ENCODE peak calls at places on chromosomes 12 and 14, in seven cellular contexts. One of them, this sample, is unnamed.

GRCh38 chr14:83164016-83164415 is 1630.4 kb upstream of the SEL1L start:
- DNase-seq in HuH-7.5: no peak
- DNase-seq in stimulated activated CD4-positive, alpha-beta T cell treated with anti-CD3 and anti-CD28 coated beads, TNF-alpha, amount 100 ng/mL, for 24 hours: no peak
- DNase-seq in esophagus muscularis mucosa: no peak
- DNase-seq in T follicular helper cell: no peak
- DNase-seq in lower leg skin: no peak
- DNase-seq in kidney epithelial cell: peak
- DNase-seq in this sample: no peak

GRCh38 chr12:54050479-54050805 is 3.2 kb upstream of the HOXC4 start:
- DNase-seq in lower leg skin: no peak
- DNase-seq in stimulated activated CD4-positive, alpha-beta T cell treated with anti-CD3 and anti-CD28 coated beads, TNF-alpha, amount 100 ng/mL, for 24 hours: no peak
- DNase-seq in T follicular helper cell: no peak
- DNase-seq in kidney epithelial cell: no peak
- DNase-seq in HuH-7.5: no peak
- DNase-seq in esophagus muscularis mucosa: no peak
- DNase-seq in this sample: no peak

GRCh38 chr14:61533513-61534255 is 161.6 kb upstream of the HIF1A start:
- DNase-seq in kidney epithelial cell: no peak
- DNase-seq in lower leg skin: peak
- DNase-seq in HuH-7.5: no peak
- DNase-seq in T follicular helper cell: no peak
- DNase-seq in esophagus muscularis mucosa: no peak
- DNase-seq in stimulated activated CD4-positive, alpha-beta T cell treated with anti-CD3 and anti-CD28 coated beads, TNF-alpha, amount 100 ng/mL, for 24 hours: no peak
- DNase-seq in this sample: no peak

GRCh38 chr12:102300824-102301461 is 103.3 kb upstream of the PMCH start:
- DNase-seq in T follicular helper cell: no peak
- DNase-seq in kidney epithelial cell: no peak
- DNase-seq in lower leg skin: no peak
- DNase-seq in stimulated activated CD4-positive, alpha-beta T cell treated with anti-CD3 and anti-CD28 coated beads, TNF-alpha, amount 100 ng/mL, for 24 hours: no peak
- DNase-seq in esophagus muscularis mucosa: no peak
- DNase-seq in HuH-7.5: peak
- DNase-seq in this sample: no peak

GRCh38 chr14:70018713-70019201 is 139.5 kb downstream of the SMOC1 start:
- DNase-seq in T follicular helper cell: no peak
- DNase-seq in lower leg skin: peak
- DNase-seq in kidney epithelial cell: no peak
- DNase-seq in stimulated activated CD4-positive, alpha-beta T cell treated with anti-CD3 and anti-CD28 coated beads, TNF-alpha, amount 100 ng/mL, for 24 hours: no peak
- DNase-seq in HuH-7.5: no peak
- DNase-seq in esophagus muscularis mucosa: no peak
- DNase-seq in this sample: no peak

GRCh38 chr12:20125259-20125919 is 242.9 kb upstream of the PDE3A start:
- DNase-seq in esophagus muscularis mucosa: no peak
- DNase-seq in lower leg skin: no peak
- DNase-seq in T follicular helper cell: no peak
- DNase-seq in stimulated activated CD4-positive, alpha-beta T cell treated with anti-CD3 and anti-CD28 coated beads, TNF-alpha, amount 100 ng/mL, for 24 hours: no peak
- DNase-seq in kidney epithelial cell: no peak
- DNase-seq in HuH-7.5: no peak
- DNase-seq in this sample: no peak

GRCh38 chr12:79973774-79974173 is 38.9 kb upstream of the PPP1R12A start:
- DNase-seq in stimulated activated CD4-positive, alpha-beta T cell treated with anti-CD3 and anti-CD28 coated beads, TNF-alpha, amount 100 ng/mL, for 24 hours: no peak
- DNase-seq in kidney epithelial cell: no peak
- DNase-seq in T follicular helper cell: no peak
- DNase-seq in esophagus muscularis mucosa: no peak
- DNase-seq in HuH-7.5: no peak
- DNase-seq in lower leg skin: no peak
- DNase-seq in this sample: no peak

GRCh38 chr12:94147991-94148840 is at the start of gene PLXNC1:
- DNase-seq in kidney epithelial cell: no peak
- DNase-seq in esophagus muscularis mucosa: no peak
- DNase-seq in lower leg skin: peak
- DNase-seq in HuH-7.5: peak
- DNase-seq in stimulated activated CD4-positive, alpha-beta T cell treated with anti-CD3 and anti-CD28 coated beads, TNF-alpha, amount 100 ng/mL, for 24 hours: peak
- DNase-seq in T follicular helper cell: peak
- DNase-seq in this sample: peak

GRCh38 chr14:20754308-20754707 is 8.6 kb downstream of the EDDM3A start:
- DNase-seq in kidney epithelial cell: no peak
- DNase-seq in HuH-7.5: no peak
- DNase-seq in T follicular helper cell: no peak
- DNase-seq in esophagus muscularis mucosa: no peak
- DNase-seq in stimulated activated CD4-positive, alpha-beta T cell treated with anti-CD3 and anti-CD28 coated beads, TNF-alpha, amount 100 ng/mL, for 24 hours: no peak
- DNase-seq in lower leg skin: no peak
- DNase-seq in this sample: no peak

GRCh38 chr12:5516781-5517180 is 84.9 kb downstream of the NTF3 start:
- DNase-seq in T follicular helper cell: no peak
- DNase-seq in HuH-7.5: no peak
- DNase-seq in lower leg skin: peak
- DNase-seq in esophagus muscularis mucosa: peak
- DNase-seq in kidney epithelial cell: no peak
- DNase-seq in stimulated activated CD4-positive, alpha-beta T cell treated with anti-CD3 and anti-CD28 coated beads, TNF-alpha, amount 100 ng/mL, for 24 hours: no peak
- DNase-seq in this sample: no peak

GRCh38 chr12:108826807-108827721 is 30.3 kb downstream of the SSH1 start:
- DNase-seq in kidney epithelial cell: no peak
- DNase-seq in T follicular helper cell: no peak
- DNase-seq in esophagus muscularis mucosa: no peak
- DNase-seq in HuH-7.5: no peak
- DNase-seq in lower leg skin: no peak
- DNase-seq in stimulated activated CD4-positive, alpha-beta T cell treated with anti-CD3 and anti-CD28 coated beads, TNF-alpha, amount 100 ng/mL, for 24 hours: no peak
- DNase-seq in this sample: no peak

GRCh38 chr12:120474092-120474960 is 4.8 kb upstream of the SRSF9 start:
- DNase-seq in stimulated activated CD4-positive, alpha-beta T cell treated with anti-CD3 and anti-CD28 coated beads, TNF-alpha, amount 100 ng/mL, for 24 hours: no peak
- DNase-seq in T follicular helper cell: no peak
- DNase-seq in esophagus muscularis mucosa: no peak
- DNase-seq in kidney epithelial cell: peak
- DNase-seq in lower leg skin: no peak
- DNase-seq in HuH-7.5: peak
- DNase-seq in this sample: no peak

GRCh38 chr14:101562659-101563351 is 1.5 kb downstream of the DIO3 start:
- DNase-seq in esophagus muscularis mucosa: no peak
- DNase-seq in T follicular helper cell: no peak
- DNase-seq in kidney epithelial cell: no peak
- DNase-seq in lower leg skin: no peak
- DNase-seq in stimulated activated CD4-positive, alpha-beta T cell treated with anti-CD3 and anti-CD28 coated beads, TNF-alpha, amount 100 ng/mL, for 24 hours: no peak
- DNase-seq in HuH-7.5: no peak
- DNase-seq in this sample: no peak

GRCh38 chr12:2034633-2035420 is 18.0 kb upstream of the CACNA1C start:
- DNase-seq in T follicular helper cell: peak
- DNase-seq in stimulated activated CD4-positive, alpha-beta T cell treated with anti-CD3 and anti-CD28 coated beads, TNF-alpha, amount 100 ng/mL, for 24 hours: peak
- DNase-seq in lower leg skin: peak
- DNase-seq in HuH-7.5: peak
- DNase-seq in kidney epithelial cell: peak
- DNase-seq in esophagus muscularis mucosa: peak
- DNase-seq in this sample: peak

GRCh38 chr12:115412821-115413220 is 728.8 kb upstream of the TBX3 start:
- DNase-seq in stimulated activated CD4-positive, alpha-beta T cell treated with anti-CD3 and anti-CD28 coated beads, TNF-alpha, amount 100 ng/mL, for 24 hours: no peak
- DNase-seq in lower leg skin: no peak
- DNase-seq in esophagus muscularis mucosa: peak
- DNase-seq in HuH-7.5: no peak
- DNase-seq in T follicular helper cell: no peak
- DNase-seq in kidney epithelial cell: no peak
- DNase-seq in this sample: no peak

GRCh38 chr12:47892819-47893218 is 12.0 kb downstream of the VDR start:
- DNase-seq in HuH-7.5: no peak
- DNase-seq in kidney epithelial cell: no peak
- DNase-seq in lower leg skin: peak
- DNase-seq in T follicular helper cell: no peak
- DNase-seq in stimulated activated CD4-positive, alpha-beta T cell treated with anti-CD3 and anti-CD28 coated beads, TNF-alpha, amount 100 ng/mL, for 24 hours: no peak
- DNase-seq in esophagus muscularis mucosa: no peak
- DNase-seq in this sample: no peak

GRCh38 chr12:120138366-120138765 is 21.8 kb upstream of the RAB35 start:
- DNase-seq in esophagus muscularis mucosa: no peak
- DNase-seq in HuH-7.5: no peak
- DNase-seq in lower leg skin: no peak
- DNase-seq in stimulated activated CD4-positive, alpha-beta T cell treated with anti-CD3 and anti-CD28 coated beads, TNF-alpha, amount 100 ng/mL, for 24 hours: no peak
- DNase-seq in T follicular helper cell: no peak
- DNase-seq in kidney epithelial cell: no peak
- DNase-seq in this sample: no peak

GRCh38 chr12:64672925-64673409 is 62.7 kb downstream of the RASSF3 start:
- DNase-seq in esophagus muscularis mucosa: no peak
- DNase-seq in kidney epithelial cell: no peak
- DNase-seq in T follicular helper cell: peak
- DNase-seq in stimulated activated CD4-positive, alpha-beta T cell treated with anti-CD3 and anti-CD28 coated beads, TNF-alpha, amount 100 ng/mL, for 24 hours: no peak
- DNase-seq in lower leg skin: peak
- DNase-seq in HuH-7.5: no peak
- DNase-seq in this sample: no peak

GRCh38 chr12:92362785-92363184 is 217.1 kb upstream of the BTG1 start:
- DNase-seq in kidney epithelial cell: no peak
- DNase-seq in lower leg skin: no peak
- DNase-seq in T follicular helper cell: no peak
- DNase-seq in stimulated activated CD4-positive, alpha-beta T cell treated with anti-CD3 and anti-CD28 coated beads, TNF-alpha, amount 100 ng/mL, for 24 hours: no peak
- DNase-seq in esophagus muscularis mucosa: no peak
- DNase-seq in HuH-7.5: no peak
- DNase-seq in this sample: no peak

GRCh38 chr12:103814436-103814835 is 26.6 kb downstream of the NT5DC3 start:
- DNase-seq in stimulated activated CD4-positive, alpha-beta T cell treated with anti-CD3 and anti-CD28 coated beads, TNF-alpha, amount 100 ng/mL, for 24 hours: no peak
- DNase-seq in lower leg skin: no peak
- DNase-seq in HuH-7.5: no peak
- DNase-seq in esophagus muscularis mucosa: no peak
- DNase-seq in kidney epithelial cell: no peak
- DNase-seq in T follicular helper cell: no peak
- DNase-seq in this sample: no peak

GRCh38 chr14:95664046-95664445 is 22.2 kb upstream of the TCL1B start:
- DNase-seq in kidney epithelial cell: no peak
- DNase-seq in stimulated activated CD4-positive, alpha-beta T cell treated with anti-CD3 and anti-CD28 coated beads, TNF-alpha, amount 100 ng/mL, for 24 hours: no peak
- DNase-seq in lower leg skin: peak
- DNase-seq in T follicular helper cell: no peak
- DNase-seq in esophagus muscularis mucosa: no peak
- DNase-seq in HuH-7.5: no peak
- DNase-seq in this sample: no peak

GRCh38 chr12:118541945-118542344 is 165.6 kb downstream of the SUDS3 start:
- DNase-seq in kidney epithelial cell: no peak
- DNase-seq in lower leg skin: no peak
- DNase-seq in stimulated activated CD4-positive, alpha-beta T cell treated with anti-CD3 and anti-CD28 coated beads, TNF-alpha, amount 100 ng/mL, for 24 hours: no peak
- DNase-seq in T follicular helper cell: no peak
- DNase-seq in HuH-7.5: no peak
- DNase-seq in esophagus muscularis mucosa: no peak
- DNase-seq in this sample: no peak

GRCh38 chr14:89399594-89400068 is 17.4 kb downstream of the FOXN3 start:
- DNase-seq in lower leg skin: peak
- DNase-seq in T follicular helper cell: no peak
- DNase-seq in esophagus muscularis mucosa: no peak
- DNase-seq in HuH-7.5: no peak
- DNase-seq in kidney epithelial cell: peak
- DNase-seq in stimulated activated CD4-positive, alpha-beta T cell treated with anti-CD3 and anti-CD28 coated beads, TNF-alpha, amount 100 ng/mL, for 24 hours: no peak
- DNase-seq in this sample: no peak

GRCh38 chr12:18700254-18700653 is 37.6 kb downstream of the PLCZ1 start:
- DNase-seq in HuH-7.5: no peak
- DNase-seq in T follicular helper cell: no peak
- DNase-seq in esophagus muscularis mucosa: no peak
- DNase-seq in lower leg skin: no peak
- DNase-seq in kidney epithelial cell: no peak
- DNase-seq in stimulated activated CD4-positive, alpha-beta T cell treated with anti-CD3 and anti-CD28 coated beads, TNF-alpha, amount 100 ng/mL, for 24 hours: no peak
- DNase-seq in this sample: no peak

GRCh38 chr12:66514581-66514980 is 164.3 kb downstream of the GRIP1 start:
- DNase-seq in kidney epithelial cell: no peak
- DNase-seq in stimulated activated CD4-positive, alpha-beta T cell treated with anti-CD3 and anti-CD28 coated beads, TNF-alpha, amount 100 ng/mL, for 24 hours: no peak
- DNase-seq in lower leg skin: no peak
- DNase-seq in HuH-7.5: no peak
- DNase-seq in esophagus muscularis mucosa: no peak
- DNase-seq in T follicular helper cell: no peak
- DNase-seq in this sample: no peak

GRCh38 chr12:102568151-102568815 is 87.9 kb upstream of the IGF1 start:
- DNase-seq in stimulated activated CD4-positive, alpha-beta T cell treated with anti-CD3 and anti-CD28 coated beads, TNF-alpha, amount 100 ng/mL, for 24 hours: no peak
- DNase-seq in kidney epithelial cell: no peak
- DNase-seq in T follicular helper cell: no peak
- DNase-seq in esophagus muscularis mucosa: no peak
- DNase-seq in HuH-7.5: no peak
- DNase-seq in lower leg skin: no peak
- DNase-seq in this sample: no peak

GRCh38 chr12:8145754-8146415 is 10.9 kb upstream of the ZNF705A start:
- DNase-seq in lower leg skin: no peak
- DNase-seq in kidney epithelial cell: peak
- DNase-seq in T follicular helper cell: no peak
- DNase-seq in stimulated activated CD4-positive, alpha-beta T cell treated with anti-CD3 and anti-CD28 coated beads, TNF-alpha, amount 100 ng/mL, for 24 hours: no peak
- DNase-seq in HuH-7.5: no peak
- DNase-seq in esophagus muscularis mucosa: no peak
- DNase-seq in this sample: peak

GRCh38 chr12:102960766-102961487 is 3.5 kb downstream of the ASCL1 start:
- DNase-seq in stimulated activated CD4-positive, alpha-beta T cell treated with anti-CD3 and anti-CD28 coated beads, TNF-alpha, amount 100 ng/mL, for 24 hours: no peak
- DNase-seq in T follicular helper cell: no peak
- DNase-seq in lower leg skin: no peak
- DNase-seq in kidney epithelial cell: no peak
- DNase-seq in HuH-7.5: no peak
- DNase-seq in esophagus muscularis mucosa: no peak
- DNase-seq in this sample: no peak

GRCh38 chr12:49292729-49293055 is 2.3 kb upstream of the PRPH start:
- DNase-seq in HuH-7.5: no peak
- DNase-seq in stimulated activated CD4-positive, alpha-beta T cell treated with anti-CD3 and anti-CD28 coated beads, TNF-alpha, amount 100 ng/mL, for 24 hours: no peak
- DNase-seq in T follicular helper cell: no peak
- DNase-seq in esophagus muscularis mucosa: no peak
- DNase-seq in lower leg skin: no peak
- DNase-seq in kidney epithelial cell: no peak
- DNase-seq in this sample: no peak

This sample was measured in Right ventricle myocardium inferior.